ENCODE peak calls at places on chromosome 20, in six cellular contexts. C is Peyer's patch, I is HCT116, T is ovary, R is psoas muscle, W is lung. B is an unnamed sample. For H3K4me1, the result is how much of the 10 kb centered on the place peaks cover.

GRCh38 chr20:20212675-20213096 is 155.2 kb upstream of the INSM1 start:
- DNase-seq in T (no peak), W (no peak), C (no peak), R (no peak), I (no peak), B (no peak)

GRCh38 chr20:13455713-13456112 is 183.0 kb downstream of the TASP1 start:
- DNase-seq in T (no peak), I (no peak), C (no peak), W (no peak), R (peak), B (no peak)

GRCh38 chr20:872855-873520 is 39.5 kb downstream of the FAM110A start:
- DNase-seq in T (no peak), W (no peak), R (no peak), I (no peak), C (no peak), B (no peak)

GRCh38 chr20:34817801-34818200 is 7.7 kb downstream of the NCOA6 start:
- DNase-seq in R (no peak), C (no peak), I (no peak), W (no peak), T (no peak), B (no peak)

GRCh38 chr20:63343460-63344150 is 17.5 kb downstream of the CHRNA4 start:
- DNase-seq in R (no peak), W (no peak), I (no peak), T (no peak), C (no peak), B (peak)

GRCh38 chr20:10079964-10080363 is 45.2 kb downstream of the ANKEF1 start:
- DNase-seq in C (no peak), W (no peak), T (no peak), R (no peak), I (no peak), B (no peak)

GRCh38 chr20:62332421-62332820 is 29.6 kb downstream of the ADRM1 start:
- DNase-seq in I (no peak), W (no peak), C (no peak), R (peak), T (no peak), B (no peak)

GRCh38 chr20:44973053-44973452 is 6.7 kb downstream of the STK4 start:
- DNase-seq in W (no peak), C (no peak), T (no peak), I (no peak), R (no peak), B (no peak)

GRCh38 chr20:2922957-2923356 is 49.7 kb downstream of the PTPRA start:
- DNase-seq in I (no peak), W (no peak), C (no peak), R (no peak), T (no peak), B (no peak)

GRCh38 chr20:4130404-4131189 is 115.2 kb upstream of the RNF24 start:
- DNase-seq in W (no peak), T (no peak), C (peak), I (no peak), R (no peak), B (no peak)

GRCh38 chr20:19814241-19814640 is 56.2 kb downstream of the RIN2 start:
- DNase-seq in I (no peak), T (no peak), R (no peak), W (no peak), C (no peak), B (no peak)

GRCh38 chr20:43492101-43492500 is 15.4 kb upstream of the L3MBTL1 start:
- DNase-seq in R (no peak), I (no peak), C (no peak), W (no peak), T (no peak), B (no peak)

GRCh38 chr20:55953201-55953600 is 52.1 kb downstream of the CBLN4 start:
- DNase-seq in R (no peak), I (no peak), W (no peak), T (no peak), C (no peak), B (no peak)

GRCh38 chr20:17024513-17025105 is 202.2 kb upstream of the PCSK2 start:
- DNase-seq in T (no peak), W (no peak), R (no peak), C (no peak), I (peak), B (no peak)

GRCh38 chr20:56554869-56555268 is 21.8 kb downstream of the FAM209B start:
- DNase-seq in T (peak), W (peak), C (no peak), I (peak), R (no peak), B (no peak)

GRCh38 chr20:13723015-13723414 is 61.7 kb downstream of the ESF1 start:
- DNase-seq in T (no peak), R (no peak), W (no peak), I (no peak), C (no peak), B (no peak)

GRCh38 chr20:52191436-52192295 is at the start of gene ZFP64:
- DNase-seq in W (peak), R (peak), T (peak), I (peak), C (peak), B (peak)

GRCh38 chr20:32207626-32208498 is at the start of the genes PLAGL2 and POFUT1:
- DNase-seq in C (peak), W (peak), T (peak), I (peak), R (peak), B (peak)

GRCh38 chr20:36439731-36440072 is 101.6 kb upstream of the MYL9 start:
- DNase-seq in W (no peak), C (no peak), T (no peak), I (no peak), R (no peak), B (no peak)
- TF ChIP-seq CTCF in W (no peak), C (no peak), T (no peak), I (no peak), R (no peak), B (no peak)

GRCh38 chr20:59692139-59692538 is 87.8 kb downstream of the PHACTR3 start:
- DNase-seq in C (no peak), T (no peak), I (no peak), W (no peak), R (no peak), B (no peak)

GRCh38 chr20:59698598-59698997 is 94.3 kb downstream of the PHACTR3 start:
- DNase-seq in I (no peak), T (no peak), R (no peak), C (no peak), W (no peak), B (no peak)

GRCh38 chr20:59697082-59697481 is 92.7 kb downstream of the PHACTR3 start:
- DNase-seq in T (no peak), I (no peak), C (no peak), W (no peak), R (no peak), B (no peak)

GRCh38 chr20:59693587-59693986 is 89.2 kb downstream of the PHACTR3 start:
- DNase-seq in R (no peak), C (no peak), T (no peak), I (no peak), W (no peak), B (no peak)

GRCh38 chr20:59696476-59696875 is 92.1 kb downstream of the PHACTR3 start:
- DNase-seq in I (no peak), C (no peak), W (no peak), T (no peak), R (no peak), B (no peak)
- H3K4me1 ChIP-seq in I (under half), C (under half), W (under half), T (under half), R (under half), B (under half)

DNA sequence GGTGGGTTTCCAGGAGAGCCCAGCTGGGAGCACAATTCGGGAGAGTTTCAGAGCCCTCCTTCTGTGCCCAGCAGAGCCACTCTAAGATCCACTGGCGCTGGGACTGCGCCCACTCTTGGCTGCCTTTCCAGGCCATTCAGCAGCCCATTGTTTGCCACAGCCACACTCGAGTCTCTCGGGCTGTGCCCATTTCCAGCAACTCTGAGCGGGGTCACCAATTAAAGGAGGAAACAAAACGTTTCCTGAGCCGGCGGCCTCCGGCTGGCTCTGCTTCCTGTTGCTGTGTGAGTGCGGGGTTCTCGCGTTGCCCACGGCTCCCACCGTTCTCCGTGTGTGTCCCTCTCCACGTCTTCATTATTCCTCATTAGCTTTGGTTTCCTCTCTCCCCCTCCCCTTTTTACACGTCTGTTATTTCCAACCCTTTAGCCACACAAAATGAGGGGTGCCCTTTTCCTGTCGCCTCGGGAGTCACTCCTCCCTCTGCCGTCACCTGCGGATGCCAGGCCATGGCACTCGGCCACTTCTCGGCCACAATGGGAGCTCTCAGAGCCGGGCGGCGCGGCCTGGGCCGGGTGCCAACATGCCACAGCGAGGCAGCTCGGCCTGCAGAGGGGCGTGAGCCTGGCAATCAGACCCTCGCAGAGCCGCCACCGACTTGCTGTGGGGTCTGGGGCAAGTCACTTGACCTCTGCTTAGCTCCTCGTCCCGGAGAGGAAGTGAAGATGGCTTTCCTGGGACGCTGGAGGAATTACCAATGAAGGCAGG is 94.3 kb upstream of the NKX2-2 start:
- DNase-seq in R (peak), C (no peak), T (no peak), W (peak), I (no peak), B (no peak)
- TF ChIP-seq CTCF in R (no peak), C (no peak), T (no peak), W (no peak), I (no peak), B (no peak)

GRCh38 chr20:38302721-38303120 is 1.2 kb upstream of the BPI start:
- DNase-seq in C (no peak), R (no peak), W (no peak), T (no peak), I (no peak), B (no peak)
- H3K4me1 ChIP-seq in C (under half), R (under half), W (under half), T (under half), I (under half), B (under half)